ENCODE peak calls at places on chromosomes 16 and 17, in four cellular contexts. P is nucleus accumbens; V is activated naive CD8-positive, alpha-beta T cell treated with anti-CD3 and anti-CD28 coated beads, Interleukin-2, amount 50 U/mL, for 24 hours; S is NCI-H345. C is an unnamed sample.

GRCh38 chr17:79970576-79971068 is 65.0 kb downstream of the TBC1D16 start:
- DNase-seq in V (peak), S (no peak), P (peak), C (peak)

GRCh38 chr17:82876602-82877391 is 37.0 kb upstream of the ZNF750 start:
- DNase-seq in P (peak), V (no peak), S (peak), C (no peak)

GRCh38 chr17:65099941-65100315 is 37.2 kb upstream of the RGS9 start:
- DNase-seq in S (peak), P (no peak), V (peak), C (peak)

GRCh38 chr17:9703781-9704082 is 58.4 kb downstream of the USP43 start:
- DNase-seq in V (no peak), P (no peak), S (no peak), C (no peak)

GRCh38 chr17:4839965-4840892 is 7.1 kb downstream of the MINK1 start:
- DNase-seq in S (no peak), P (no peak), V (no peak), C (no peak)

GRCh38 chr16:86286991-86287640 is 223.2 kb upstream of the FOXF1 start:
- DNase-seq in S (no peak), V (no peak), P (no peak), C (no peak)

GRCh38 chr16:3119286-3119685 is 6.9 kb downstream of the ZNF205 start:
- DNase-seq in P (no peak), S (no peak), V (no peak), C (no peak)

GRCh38 chr17:44216173-44216572 is 3.3 kb downstream of the UBTF start:
- DNase-seq in V (peak), S (no peak), P (no peak), C (peak)

GRCh38 chr16:1002399-1003161 is 21.0 kb downstream of the SOX8 start:
- DNase-seq in S (no peak), V (peak), P (peak), C (peak)

GRCh38 chr17:37219876-37220608 is 155.7 kb upstream of the C17orf78 start:
- DNase-seq in V (no peak), S (no peak), P (no peak), C (no peak)

GRCh38 chr17:44909681-44910144 is 5.6 kb downstream of the GFAP start:
- DNase-seq in P (no peak), V (no peak), S (no peak), C (no peak)

GRCh38 chr16:10362077-10362863 is 23.6 kb upstream of the ATF7IP2 start:
- DNase-seq in S (no peak), V (no peak), P (no peak), C (no peak)

GRCh38 chr16:16019488-16019887 is 70.1 kb downstream of the ABCC1 start:
- DNase-seq in P (no peak), V (no peak), S (no peak), C (no peak)

GRCh38 chr17:16439867-16440351 is 24.5 kb downstream of the TRPV2 start:
- DNase-seq in S (no peak), P (no peak), V (no peak), C (no peak)

GRCh38 chr17:56230660-56231059 is 77.4 kb downstream of the ANKFN1 start:
- DNase-seq in S (no peak), V (no peak), P (no peak), C (no peak)

GRCh38 chr16:57069635-57070350 is 22.6 kb upstream of the CPNE2 start:
- DNase-seq in P (no peak), V (no peak), S (no peak), C (no peak)

GRCh38 chr16:84579936-84580335 is 37.9 kb downstream of the COTL1 start:
- DNase-seq in P (no peak), V (no peak), S (no peak), C (no peak)

GRCh38 chr16:48452991-48453760 is 68.0 kb upstream of the SIAH1 start:
- DNase-seq in P (no peak), V (no peak), S (no peak), C (no peak)

GRCh38 chr16:49463529-49463928 is 89.9 kb downstream of the C16orf78 start:
- DNase-seq in V (peak), S (no peak), P (no peak), C (peak)

GRCh38 chr17:57876866-57877237 is 27.0 kb upstream of the MRPS23 start:
- DNase-seq in V (no peak), S (no peak), P (no peak), C (no peak)

GRCh38 chr16:89119661-89120141 is 26.0 kb downstream of the ACSF3 start:
- DNase-seq in S (no peak), P (no peak), V (no peak), C (no peak)

C was measured in activated T-cell treated with anti-CD3 and anti-CD28 coated beads, Interleukin-2, amount 50 U/mL, for 72 hours.